ENCODE peak calls at places on chromosomes 12 and 14, in seven cellular contexts. One of them, this sample, is unnamed.

GRCh38 chr14:73645248-73645610 is 443 bp downstream of the DNAL1 start:
- DNase-seq in transverse colon: no peak
- DNase-seq in glutamatergic neuron: no peak
- DNase-seq in ovary: no peak
- DNase-seq in MM.1S: no peak
- DNase-seq in gastrocnemius medialis: no peak
- DNase-seq in CD4-positive, alpha-beta T cell: no peak
- DNase-seq in this sample: no peak

GRCh38 chr12:91923864-91924263 is 221.8 kb downstream of the BTG1 start:
- DNase-seq in transverse colon: no peak
- DNase-seq in glutamatergic neuron: peak; percentile 12
- DNase-seq in ovary: no peak
- DNase-seq in MM.1S: no peak
- DNase-seq in gastrocnemius medialis: no peak
- DNase-seq in CD4-positive, alpha-beta T cell: no peak
- DNase-seq in this sample: peak; percentile 69

GRCh38 chr12:121933522-121934317 is 15.3 kb downstream of the CFAP251 start:
- DNase-seq in transverse colon: no peak
- DNase-seq in glutamatergic neuron: no peak
- DNase-seq in ovary: no peak
- DNase-seq in MM.1S: no peak
- DNase-seq in gastrocnemius medialis: no peak
- DNase-seq in CD4-positive, alpha-beta T cell: no peak
- DNase-seq in this sample: peak; percentile 70

GRCh38 chr14:55807059-55807499 is 227.1 kb downstream of the KTN1 start:
- DNase-seq in transverse colon: peak; percentile 96
- DNase-seq in glutamatergic neuron: no peak
- DNase-seq in ovary: peak; percentile 69
- DNase-seq in MM.1S: peak; percentile 44
- DNase-seq in gastrocnemius medialis: peak; percentile 32
- DNase-seq in CD4-positive, alpha-beta T cell: peak; percentile 68
- DNase-seq in this sample: peak; percentile 63

GRCh38 chr12:95859344-95859816 is 628 bp downstream of the SNRPF start:
- DNase-seq in transverse colon: no peak
- DNase-seq in glutamatergic neuron: no peak
- DNase-seq in ovary: no peak
- DNase-seq in MM.1S: no peak
- DNase-seq in gastrocnemius medialis: no peak
- DNase-seq in CD4-positive, alpha-beta T cell: no peak
- DNase-seq in this sample: no peak

GRCh38 chr12:42790761-42791151 is 201.2 kb upstream of the PRICKLE1 start:
- DNase-seq in transverse colon: peak; percentile 9
- DNase-seq in glutamatergic neuron: no peak
- DNase-seq in ovary: no peak
- DNase-seq in MM.1S: no peak
- DNase-seq in gastrocnemius medialis: no peak
- DNase-seq in CD4-positive, alpha-beta T cell: no peak
- DNase-seq in this sample: no peak

GRCh38 chr12:59007620-59008019 is 87.3 kb upstream of the LRIG3 start:
- DNase-seq in transverse colon: no peak
- DNase-seq in glutamatergic neuron: no peak
- DNase-seq in ovary: no peak
- DNase-seq in MM.1S: no peak
- DNase-seq in gastrocnemius medialis: no peak
- DNase-seq in CD4-positive, alpha-beta T cell: no peak
- DNase-seq in this sample: no peak

GRCh38 chr12:129550353-129550752 is 353.5 kb downstream of the TMEM132D start:
- DNase-seq in transverse colon: peak; percentile 57
- DNase-seq in glutamatergic neuron: peak; percentile 24
- DNase-seq in ovary: no peak
- DNase-seq in MM.1S: no peak
- DNase-seq in gastrocnemius medialis: no peak
- DNase-seq in CD4-positive, alpha-beta T cell: no peak
- DNase-seq in this sample: no peak

GRCh38 chr12:47397664-47398281 is 308.1 kb downstream of the RPAP3 start:
- DNase-seq in transverse colon: no peak
- DNase-seq in glutamatergic neuron: no peak
- DNase-seq in ovary: no peak
- DNase-seq in MM.1S: peak; percentile 73
- DNase-seq in gastrocnemius medialis: no peak
- DNase-seq in CD4-positive, alpha-beta T cell: no peak
- DNase-seq in this sample: no peak

GRCh38 chr14:95491936-95492608 is 24.4 kb downstream of the SYNE3 start:
- DNase-seq in transverse colon: no peak
- DNase-seq in glutamatergic neuron: no peak
- DNase-seq in ovary: no peak
- DNase-seq in MM.1S: no peak
- DNase-seq in gastrocnemius medialis: no peak
- DNase-seq in CD4-positive, alpha-beta T cell: no peak
- DNase-seq in this sample: no peak

GRCh38 chr12:126910570-126910969 is 1356.4 kb upstream of the TMEM132C start:
- DNase-seq in transverse colon: no peak
- DNase-seq in glutamatergic neuron: no peak
- DNase-seq in ovary: no peak
- DNase-seq in MM.1S: no peak
- DNase-seq in gastrocnemius medialis: no peak
- DNase-seq in CD4-positive, alpha-beta T cell: no peak
- DNase-seq in this sample: no peak

GRCh38 chr14:66758031-66758613 is 250.2 kb downstream of the GPHN start:
- DNase-seq in transverse colon: no peak
- DNase-seq in glutamatergic neuron: no peak
- DNase-seq in ovary: no peak
- DNase-seq in MM.1S: no peak
- DNase-seq in gastrocnemius medialis: no peak
- DNase-seq in CD4-positive, alpha-beta T cell: no peak
- DNase-seq in this sample: no peak
- TF ChIP-seq CTCF in transverse colon: no peak
- TF ChIP-seq CTCF in glutamatergic neuron: no peak
- TF ChIP-seq CTCF in ovary: no peak
- TF ChIP-seq CTCF in MM.1S: no peak
- TF ChIP-seq CTCF in gastrocnemius medialis: no peak
- TF ChIP-seq CTCF in CD4-positive, alpha-beta T cell: no peak
- TF ChIP-seq CTCF in this sample: no peak

GRCh38 chr12:26117321-26117720 is 7.5 kb downstream of the BHLHE41 start:
- DNase-seq in transverse colon: no peak
- DNase-seq in glutamatergic neuron: no peak
- DNase-seq in ovary: no peak
- DNase-seq in MM.1S: peak; percentile 86
- DNase-seq in gastrocnemius medialis: no peak
- DNase-seq in CD4-positive, alpha-beta T cell: no peak
- DNase-seq in this sample: no peak

GRCh38 chr12:26114720-26115406 is 10.0 kb downstream of the BHLHE41 start:
- DNase-seq in transverse colon: no peak
- DNase-seq in glutamatergic neuron: no peak
- DNase-seq in ovary: no peak
- DNase-seq in MM.1S: no peak
- DNase-seq in gastrocnemius medialis: no peak
- DNase-seq in CD4-positive, alpha-beta T cell: no peak
- DNase-seq in this sample: no peak

GRCh38 chr12:26119391-26119981 is 5.4 kb downstream of the BHLHE41 start:
- DNase-seq in transverse colon: no peak
- DNase-seq in glutamatergic neuron: no peak
- DNase-seq in ovary: no peak
- DNase-seq in MM.1S: peak; percentile 71
- DNase-seq in gastrocnemius medialis: no peak
- DNase-seq in CD4-positive, alpha-beta T cell: no peak
- DNase-seq in this sample: no peak

GRCh38 chr12:26118356-26118755 is 6.5 kb downstream of the BHLHE41 start:
- DNase-seq in transverse colon: no peak
- DNase-seq in glutamatergic neuron: no peak
- DNase-seq in ovary: no peak
- DNase-seq in MM.1S: peak; percentile 14
- DNase-seq in gastrocnemius medialis: no peak
- DNase-seq in CD4-positive, alpha-beta T cell: no peak
- DNase-seq in this sample: no peak

DNA sequence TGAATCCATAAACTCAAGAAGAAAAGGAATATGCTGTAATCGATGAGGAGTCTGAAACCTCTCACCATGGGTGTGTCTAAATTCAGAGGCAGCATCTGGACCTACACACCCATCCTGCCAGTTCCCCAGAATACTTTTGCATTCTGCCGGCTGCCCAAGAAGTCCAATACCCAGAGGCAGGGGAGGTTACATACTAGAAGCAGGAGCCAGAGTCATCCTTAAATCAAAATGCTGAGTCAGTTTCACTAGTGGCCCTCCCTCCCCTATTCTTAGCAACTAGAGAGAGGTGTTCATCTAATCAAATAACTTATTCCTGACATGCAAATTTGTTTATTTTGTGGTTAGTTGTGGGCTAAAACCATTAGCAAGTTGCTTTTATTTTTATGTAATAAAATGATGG is 8.0 kb downstream of the BHLHE41 start:
- DNase-seq in transverse colon: no peak
- DNase-seq in glutamatergic neuron: no peak
- DNase-seq in ovary: no peak
- DNase-seq in MM.1S: peak; percentile 76
- DNase-seq in gastrocnemius medialis: no peak
- DNase-seq in CD4-positive, alpha-beta T cell: no peak
- DNase-seq in this sample: no peak
- TF ChIP-seq CTCF in transverse colon: no peak
- TF ChIP-seq CTCF in glutamatergic neuron: no peak
- TF ChIP-seq CTCF in ovary: no peak
- TF ChIP-seq CTCF in MM.1S: no peak
- TF ChIP-seq CTCF in gastrocnemius medialis: no peak
- TF ChIP-seq CTCF in CD4-positive, alpha-beta T cell: no peak
- TF ChIP-seq CTCF in this sample: no peak

GRCh38 chr12:6273209-6273928 is 37.1 kb upstream of the PLEKHG6 start:
- DNase-seq in transverse colon: no peak
- DNase-seq in glutamatergic neuron: no peak
- DNase-seq in ovary: no peak
- DNase-seq in MM.1S: no peak
- DNase-seq in gastrocnemius medialis: no peak
- DNase-seq in CD4-positive, alpha-beta T cell: no peak
- DNase-seq in this sample: no peak
- TF ChIP-seq CTCF in transverse colon: no peak
- TF ChIP-seq CTCF in glutamatergic neuron: no peak
- TF ChIP-seq CTCF in ovary: no peak
- TF ChIP-seq CTCF in MM.1S: no peak
- TF ChIP-seq CTCF in gastrocnemius medialis: no peak
- TF ChIP-seq CTCF in CD4-positive, alpha-beta T cell: no peak
- TF ChIP-seq CTCF in this sample: no peak

GRCh38 chr12:7154901-7155470 is 24.8 kb downstream of the CLSTN3 start:
- DNase-seq in transverse colon: no peak
- DNase-seq in glutamatergic neuron: no peak
- DNase-seq in ovary: no peak
- DNase-seq in MM.1S: no peak
- DNase-seq in gastrocnemius medialis: no peak
- DNase-seq in CD4-positive, alpha-beta T cell: no peak
- DNase-seq in this sample: no peak
- TF ChIP-seq CTCF in transverse colon: no peak
- TF ChIP-seq CTCF in glutamatergic neuron: no peak
- TF ChIP-seq CTCF in ovary: no peak
- TF ChIP-seq CTCF in MM.1S: no peak
- TF ChIP-seq CTCF in gastrocnemius medialis: no peak
- TF ChIP-seq CTCF in CD4-positive, alpha-beta T cell: no peak
- TF ChIP-seq CTCF in this sample: no peak

DNA sequence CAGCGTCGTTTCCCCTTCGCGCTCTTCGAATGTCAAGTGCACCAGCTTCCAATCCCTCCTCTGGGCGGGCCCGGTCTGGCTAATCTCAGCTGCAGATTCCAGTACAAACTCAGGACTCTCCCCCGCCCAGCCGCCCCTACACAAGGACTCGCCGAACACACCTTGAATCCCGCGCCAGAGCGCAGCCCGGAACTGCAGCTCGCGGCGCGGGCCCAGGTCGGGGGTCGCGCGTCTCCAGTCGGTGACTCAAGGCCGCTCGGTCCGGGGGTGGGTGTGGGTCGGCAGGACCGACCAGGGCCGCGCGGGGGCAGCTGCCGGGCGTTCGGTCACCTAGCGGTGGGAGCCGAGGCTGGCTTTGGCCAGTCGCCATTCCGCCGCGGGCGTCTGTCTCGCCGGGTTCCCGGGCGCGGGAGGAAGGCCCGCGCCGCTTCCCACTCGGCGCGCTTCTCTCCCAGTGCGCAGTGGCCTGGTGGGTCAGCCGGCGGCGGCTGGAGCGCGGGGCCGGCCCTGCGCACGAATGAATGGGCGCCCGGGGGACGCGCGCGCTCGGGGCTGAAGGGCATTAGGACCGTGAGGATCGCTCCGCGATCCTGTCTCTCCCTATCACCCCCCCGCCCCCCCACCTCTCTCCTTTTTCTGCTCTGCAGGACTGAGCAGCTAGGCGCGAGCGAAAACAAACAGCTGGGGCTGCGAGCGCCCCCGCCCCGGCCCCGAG is at the start of gene GALNT16:
- DNase-seq in transverse colon: peak; percentile 25
- DNase-seq in glutamatergic neuron: peak; percentile 84
- DNase-seq in ovary: no peak
- DNase-seq in MM.1S: no peak
- DNase-seq in gastrocnemius medialis: no peak
- DNase-seq in CD4-positive, alpha-beta T cell: no peak
- DNase-seq in this sample: no peak
- TF ChIP-seq CTCF in transverse colon: peak; percentile 21
- TF ChIP-seq CTCF in glutamatergic neuron: peak; percentile 70
- TF ChIP-seq CTCF in ovary: no peak
- TF ChIP-seq CTCF in MM.1S: no peak
- TF ChIP-seq CTCF in gastrocnemius medialis: no peak
- TF ChIP-seq CTCF in CD4-positive, alpha-beta T cell: no peak
- TF ChIP-seq CTCF in this sample: no peak

GRCh38 chr14:21768875-21769257 is 95.2 kb upstream of the OR4E1 start:
- DNase-seq in transverse colon: no peak
- DNase-seq in glutamatergic neuron: no peak
- DNase-seq in ovary: no peak
- DNase-seq in MM.1S: peak; percentile 47
- DNase-seq in gastrocnemius medialis: no peak
- DNase-seq in CD4-positive, alpha-beta T cell: no peak
- DNase-seq in this sample: no peak

GRCh38 chr14:21771671-21772070 is 98.1 kb upstream of the OR4E1 start:
- DNase-seq in transverse colon: no peak
- DNase-seq in glutamatergic neuron: no peak
- DNase-seq in ovary: no peak
- DNase-seq in MM.1S: no peak
- DNase-seq in gastrocnemius medialis: no peak
- DNase-seq in CD4-positive, alpha-beta T cell: no peak
- DNase-seq in this sample: no peak

GRCh38 chr14:21768116-21768874 is 94.7 kb upstream of the OR4E1 start:
- DNase-seq in transverse colon: no peak
- DNase-seq in glutamatergic neuron: no peak
- DNase-seq in ovary: no peak
- DNase-seq in MM.1S: peak; percentile 79
- DNase-seq in gastrocnemius medialis: no peak
- DNase-seq in CD4-positive, alpha-beta T cell: no peak
- DNase-seq in this sample: no peak
- TF ChIP-seq CTCF in transverse colon: peak; percentile 42
- TF ChIP-seq CTCF in glutamatergic neuron: peak; percentile 62
- TF ChIP-seq CTCF in ovary: no peak
- TF ChIP-seq CTCF in MM.1S: peak; percentile 53
- TF ChIP-seq CTCF in gastrocnemius medialis: no peak
- TF ChIP-seq CTCF in CD4-positive, alpha-beta T cell: peak; percentile 74
- TF ChIP-seq CTCF in this sample: peak; percentile 20

GRCh38 chr14:75518625-75519024 is 3.6 kb upstream of the BATF start:
- DNase-seq in transverse colon: no peak
- DNase-seq in glutamatergic neuron: no peak
- DNase-seq in ovary: no peak
- DNase-seq in MM.1S: peak; percentile 21
- DNase-seq in gastrocnemius medialis: no peak
- DNase-seq in CD4-positive, alpha-beta T cell: no peak
- DNase-seq in this sample: no peak
- TF ChIP-seq CTCF in transverse colon: no peak
- TF ChIP-seq CTCF in glutamatergic neuron: peak; percentile 38
- TF ChIP-seq CTCF in ovary: no peak
- TF ChIP-seq CTCF in MM.1S: peak; percentile 29
- TF ChIP-seq CTCF in gastrocnemius medialis: peak; percentile 50
- TF ChIP-seq CTCF in CD4-positive, alpha-beta T cell: peak; percentile 40
- TF ChIP-seq CTCF in this sample: peak; percentile 34